ENCODE peak calls at places on chromosome 9, in six cellular contexts. W is NCI-H1092 treated with DMSO at 0.1 percent for 48 hours, I is HEK293T, E is PC-9, V is ACHN, M is erythroblast. J is an unnamed sample.

GRCh38 chr9:111852291-111852690 is 44.3 kb upstream of the UGCG start:
- DNase-seq in E (peak), M (no peak), W (no peak), V (no peak), I (no peak), J (no peak)

GRCh38 chr9:128282500-128282899 is 6.4 kb downstream of the SWI5 start:
- DNase-seq in W (no peak), V (no peak), M (no peak), E (no peak), I (no peak), J (no peak)

GRCh38 chr9:81690251-81690851 is 1.0 kb upstream of the TLE1 start:
- DNase-seq in M (peak), E (peak), W (no peak), V (peak), I (no peak), J (peak)

GRCh38 chr9:128459011-128459410 is 3.2 kb downstream of the ODF2 start:
- DNase-seq in I (no peak), W (no peak), V (no peak), M (no peak), E (no peak), J (no peak)

GRCh38 chr9:74942801-74943200 is 9.9 kb downstream of the C9orf40 start:
- DNase-seq in M (peak), W (no peak), V (no peak), I (no peak), E (no peak), J (no peak)

GRCh38 chr9:19379697-19380046 is 364 bp downstream of the RPS6 start:
- DNase-seq in M (no peak), E (no peak), V (peak), W (peak), I (peak), J (no peak)

GRCh38 chr9:127519301-127520166 is 68.2 kb downstream of the LRSAM1 start:
- DNase-seq in V (peak), W (no peak), I (no peak), M (no peak), E (peak), J (no peak)

GRCh38 chr9:34574632-34575031 is 14.9 kb downstream of the CNTFR start:
- DNase-seq in V (no peak), I (no peak), W (no peak), M (no peak), E (no peak), J (no peak)

GRCh38 chr9:74444389-74444788 is 52.7 kb upstream of the RORB start:
- DNase-seq in W (no peak), E (no peak), V (no peak), M (no peak), I (no peak), J (no peak)

GRCh38 chr9:133505901-133506652 is 18.7 kb downstream of the MYMK start:
- DNase-seq in I (no peak), E (no peak), V (no peak), W (no peak), M (no peak), J (no peak)

GRCh38 chr9:38052147-38052546 is 16.9 kb downstream of the SHB start:
- DNase-seq in M (no peak), E (no peak), W (no peak), V (no peak), I (no peak), J (no peak)

GRCh38 chr9:134502261-134503211 is 139.1 kb upstream of the COL5A1 start:
- DNase-seq in V (peak), W (no peak), M (no peak), E (peak), I (no peak), J (no peak)

GRCh38 chr9:129165198-129165597 is 12.9 kb downstream of the IER5L start:
- DNase-seq in V (no peak), E (no peak), M (no peak), I (no peak), W (no peak), J (no peak)

GRCh38 chr9:3043369-3043768 is 199.5 kb upstream of the PUM3 start:
- DNase-seq in I (no peak), W (no peak), M (no peak), E (no peak), V (peak), J (no peak)

GRCh38 chr9:137163101-137163661 is 6.7 kb downstream of the LRRC26 start:
- DNase-seq in M (no peak), I (no peak), W (no peak), E (no peak), V (no peak), J (no peak)

GRCh38 chr9:114046876-114047275 is 31.2 kb downstream of the AMBP start:
- DNase-seq in I (no peak), M (no peak), E (no peak), V (no peak), W (no peak), J (no peak)

GRCh38 chr9:100028201-100028784 is 70.5 kb downstream of the ERP44 start:
- DNase-seq in I (peak), E (peak), W (peak), M (peak), V (peak), J (peak)

GRCh38 chr9:117936185-117936758 is 232.1 kb downstream of the TLR4 start:
- DNase-seq in I (no peak), M (no peak), V (no peak), W (no peak), E (no peak), J (no peak)

GRCh38 chr9:134895849-134896833 is 15.5 kb downstream of the FCN2 start:
- DNase-seq in E (no peak), I (peak), M (no peak), V (no peak), W (peak), J (peak)

GRCh38 chr9:17571825-17572224 is 7.0 kb upstream of the SH3GL2 start:
- DNase-seq in M (no peak), E (no peak), V (no peak), I (no peak), W (no peak), J (no peak)

GRCh38 chr9:87107072-87107471 is 159.8 kb upstream of the GAS1 start:
- DNase-seq in M (peak), I (peak), V (peak), E (peak), W (no peak), J (no peak)

GRCh38 chr9:133690111-133690561 is 48.0 kb downstream of the SARDH start:
- DNase-seq in V (no peak), E (peak), W (no peak), I (no peak), M (no peak), J (no peak)

GRCh38 chr9:132757031-132757430 is 86.8 kb downstream of the GTF3C4 start:
- DNase-seq in W (no peak), E (no peak), M (no peak), I (no peak), V (no peak), J (no peak)

GRCh38 chr9:87535817-87536539 is 38.3 kb downstream of the DAPK1 start:
- DNase-seq in E (no peak), V (no peak), I (no peak), W (no peak), M (peak), J (no peak)

GRCh38 chr9:120571443-120572257 is 8.3 kb downstream of the CDK5RAP2 start:
- DNase-seq in M (no peak), V (no peak), E (no peak), W (no peak), I (no peak), J (no peak)

GRCh38 chr9:35547889-35548418 is 57.1 kb upstream of the TESK1 start:
- DNase-seq in M (no peak), W (no peak), I (no peak), V (no peak), E (no peak), J (no peak)

GRCh38 chr9:97880336-97880735 is 27.3 kb downstream of the FOXE1 start:
- DNase-seq in E (no peak), W (no peak), I (no peak), V (peak), M (no peak), J (no peak)

GRCh38 chr9:134235366-134235765 is 71.0 kb upstream of the RNU6ATAC start:
- DNase-seq in E (no peak), W (no peak), I (no peak), V (no peak), M (no peak), J (no peak)

GRCh38 chr9:122374885-122375420 is 4.1 kb downstream of the PTGS1 start:
- DNase-seq in I (peak), V (no peak), M (peak), W (no peak), E (no peak), J (no peak)

GRCh38 chr9:79166005-79166404 is 405.8 kb upstream of the TLE4 start:
- DNase-seq in E (no peak), V (no peak), M (no peak), W (no peak), I (no peak), J (no peak)

GRCh38 chr9:806285-807156 is 35.0 kb upstream of the DMRT1 start:
- DNase-seq in W (peak), I (peak), V (peak), M (peak), E (no peak), J (peak)

GRCh38 chr9:94887721-94888120 is 161.2 kb downstream of the AOPEP start:
- DNase-seq in V (no peak), W (no peak), E (peak), M (no peak), I (no peak), J (no peak)

GRCh38 chr9:93667006-93667405 is 90.6 kb downstream of the PHF2 start:
- DNase-seq in E (no peak), W (no peak), V (no peak), I (no peak), M (no peak), J (no peak)

GRCh38 chr9:113599647-113600476 is 136.3 kb downstream of the RGS3 start:
- DNase-seq in M (no peak), V (no peak), W (no peak), E (peak), I (no peak), J (no peak)

GRCh38 chr9:135414293-135414692 is 65.3 kb upstream of the PPP1R26 start:
- DNase-seq in W (no peak), M (no peak), E (no peak), V (no peak), I (no peak), J (no peak)

GRCh38 chr9:33408087-33408486 is 5.7 kb upstream of the AQP7 start:
- DNase-seq in M (no peak), I (no peak), V (no peak), E (no peak), W (no peak), J (no peak)

GRCh38 chr9:92325991-92326500 is 293 bp downstream of the CENPP start:
- DNase-seq in M (peak), I (no peak), V (no peak), W (no peak), E (no peak), J (no peak)

GRCh38 chr9:115106642-115107041 is 11.3 kb downstream of the TNC start:
- DNase-seq in V (no peak), M (no peak), E (no peak), W (no peak), I (no peak), J (no peak)

J was measured in LoVo.